ENCODE peak calls at places on chromosomes 2 and 18, in four cellular contexts. One of them, this sample, is unnamed.

GRCh38 chr2:70888389-70888924 is 47.2 kb upstream of the ATP6V1B1 start:
- DNase-seq in posterior cingulate gyrus: no peak
- DNase-seq in Calu3: no peak
- DNase-seq in stimulated activated CD4-positive, alpha-beta T cell treated with anti-CD3 and anti-CD28 coated beads, Interleukin-15, amount 100 ng/mL, for 24 hours: no peak
- DNase-seq in this sample: no peak

GRCh38 chr18:44736664-44737063 is 56.0 kb downstream of the SETBP1 start:
- DNase-seq in stimulated activated CD4-positive, alpha-beta T cell treated with anti-CD3 and anti-CD28 coated beads, Interleukin-15, amount 100 ng/mL, for 24 hours: no peak
- DNase-seq in Calu3: no peak
- DNase-seq in posterior cingulate gyrus: no peak
- DNase-seq in this sample: no peak

GRCh38 chr2:24342110-24342910 is 18.0 kb downstream of the ITSN2 start:
- DNase-seq in posterior cingulate gyrus: no peak
- DNase-seq in Calu3: no peak
- DNase-seq in stimulated activated CD4-positive, alpha-beta T cell treated with anti-CD3 and anti-CD28 coated beads, Interleukin-15, amount 100 ng/mL, for 24 hours: no peak
- DNase-seq in this sample: no peak

GRCh38 chr2:40048506-40048905 is 269.4 kb upstream of the THUMPD2 start:
- DNase-seq in posterior cingulate gyrus: no peak
- DNase-seq in stimulated activated CD4-positive, alpha-beta T cell treated with anti-CD3 and anti-CD28 coated beads, Interleukin-15, amount 100 ng/mL, for 24 hours: no peak
- DNase-seq in Calu3: no peak
- DNase-seq in this sample: no peak

GRCh38 chr2:134087371-134087921 is 166.4 kb upstream of the MGAT5 start:
- DNase-seq in stimulated activated CD4-positive, alpha-beta T cell treated with anti-CD3 and anti-CD28 coated beads, Interleukin-15, amount 100 ng/mL, for 24 hours: no peak
- DNase-seq in posterior cingulate gyrus: no peak
- DNase-seq in Calu3: peak
- DNase-seq in this sample: peak

GRCh38 chr2:26889796-26890195 is 41.9 kb downstream of the DPYSL5 start:
- DNase-seq in Calu3: no peak
- DNase-seq in posterior cingulate gyrus: no peak
- DNase-seq in stimulated activated CD4-positive, alpha-beta T cell treated with anti-CD3 and anti-CD28 coated beads, Interleukin-15, amount 100 ng/mL, for 24 hours: no peak
- DNase-seq in this sample: no peak

GRCh38 chr2:78817430-78817829 is 208.1 kb upstream of the REG3G start:
- DNase-seq in stimulated activated CD4-positive, alpha-beta T cell treated with anti-CD3 and anti-CD28 coated beads, Interleukin-15, amount 100 ng/mL, for 24 hours: no peak
- DNase-seq in Calu3: no peak
- DNase-seq in posterior cingulate gyrus: no peak
- DNase-seq in this sample: no peak

GRCh38 chr2:100060875-100061274 is 81.5 kb downstream of the AFF3 start:
- DNase-seq in Calu3: no peak
- DNase-seq in stimulated activated CD4-positive, alpha-beta T cell treated with anti-CD3 and anti-CD28 coated beads, Interleukin-15, amount 100 ng/mL, for 24 hours: peak
- DNase-seq in posterior cingulate gyrus: no peak
- DNase-seq in this sample: peak

GRCh38 chr18:13268035-13268700 is 49.6 kb downstream of the LDLRAD4 start:
- DNase-seq in stimulated activated CD4-positive, alpha-beta T cell treated with anti-CD3 and anti-CD28 coated beads, Interleukin-15, amount 100 ng/mL, for 24 hours: no peak
- DNase-seq in posterior cingulate gyrus: no peak
- DNase-seq in Calu3: no peak
- DNase-seq in this sample: no peak

GRCh38 chr2:60297296-60298010 is 256.0 kb downstream of the BCL11A start:
- DNase-seq in posterior cingulate gyrus: no peak
- DNase-seq in stimulated activated CD4-positive, alpha-beta T cell treated with anti-CD3 and anti-CD28 coated beads, Interleukin-15, amount 100 ng/mL, for 24 hours: no peak
- DNase-seq in Calu3: no peak
- DNase-seq in this sample: no peak

GRCh38 chr2:163602196-163602595 is 133.6 kb downstream of the FIGN start:
- DNase-seq in posterior cingulate gyrus: no peak
- DNase-seq in Calu3: no peak
- DNase-seq in stimulated activated CD4-positive, alpha-beta T cell treated with anti-CD3 and anti-CD28 coated beads, Interleukin-15, amount 100 ng/mL, for 24 hours: no peak
- DNase-seq in this sample: no peak

GRCh38 chr2:43397411-43397810 is 171.0 kb upstream of the ZFP36L2 start:
- DNase-seq in stimulated activated CD4-positive, alpha-beta T cell treated with anti-CD3 and anti-CD28 coated beads, Interleukin-15, amount 100 ng/mL, for 24 hours: no peak
- DNase-seq in posterior cingulate gyrus: no peak
- DNase-seq in Calu3: no peak
- DNase-seq in this sample: no peak

This sample was measured in GM13976.